ENCODE peak calls at places on chromosomes 2 and 18, in six cellular contexts. M is activated CD4-positive, alpha-beta memory T cell treated with anti-CD3 and anti-CD28 coated beads for 36 hours; N is activated naive CD4-positive, alpha-beta T cell; K is stimulated activated CD8-positive, alpha-beta memory T cell treated with anti-CD3 and anti-CD28 coated beads, Interleukin-2, amount 100 ng/mL, for 48 hours; D is neuronal stem cell; C is NCI-H2171 treated with DMSO at 0.1 percent for 48 hours. Z is an unnamed sample.

GRCh38 chr18:62510744-62511143 is 12.1 kb upstream of the ZCCHC2 start:
- DNase-seq in M (no peak), N (no peak), K (no peak), D (no peak), C (no peak), Z (peak)

GRCh38 chr2:224039080-224039769 is at the start of gene SERPINE2:
- DNase-seq in M (peak), N (peak), K (peak), D (peak), C (peak), Z (peak)

GRCh38 chr2:241582328-241582727 is 23.8 kb downstream of the BOK start:
- DNase-seq in M (no peak), N (no peak), K (no peak), D (no peak), C (no peak), Z (no peak)

GRCh38 chr2:201949036-201950012 is 84.3 kb upstream of the FZD7 start:
- DNase-seq in M (no peak), N (no peak), K (no peak), D (no peak), C (no peak), Z (no peak)

GRCh38 chr2:31038385-31038784 is 99.9 kb downstream of the GALNT14 start:
- DNase-seq in M (no peak), N (no peak), K (no peak), D (no peak), C (no peak), Z (no peak)

GRCh38 chr2:222861411-222862067 is 703 bp downstream of the ACSL3 start:
- DNase-seq in M (peak), N (peak), K (peak), D (no peak), C (peak), Z (peak)

GRCh38 chr2:42976400-42976799 is 184.0 kb upstream of the HAAO start:
- DNase-seq in M (no peak), N (no peak), K (no peak), D (no peak), C (no peak), Z (no peak)

GRCh38 chr2:224440988-224441387 is 39.1 kb upstream of the FAM124B start:
- DNase-seq in M (no peak), N (no peak), K (no peak), D (no peak), C (no peak), Z (no peak)